ENCODE peak calls at places on chromosome 1, in six cellular contexts. One of them, this sample, is unnamed.

GRCh38 chr1:160030657-160031367 is 978 bp downstream of the PIGM start:
- DNase-seq in tibial artery: no peak
- DNase-seq in aorta: no peak
- DNase-seq in adrenal gland: peak; percentile 31
- DNase-seq in K562: peak; percentile 43
- DNase-seq in psoas muscle: no peak
- DNase-seq in this sample: no peak

GRCh38 chr1:234971586-234972297 is 156.9 kb downstream of the TOMM20 start:
- DNase-seq in tibial artery: no peak
- DNase-seq in aorta: no peak
- DNase-seq in adrenal gland: no peak
- DNase-seq in K562: no peak
- DNase-seq in psoas muscle: no peak
- DNase-seq in this sample: no peak

GRCh38 chr1:201167625-201167991 is 13.3 kb upstream of the TMEM9 start:
- DNase-seq in tibial artery: no peak
- DNase-seq in aorta: no peak
- DNase-seq in adrenal gland: no peak
- DNase-seq in K562: no peak
- DNase-seq in psoas muscle: no peak
- DNase-seq in this sample: no peak

GRCh38 chr1:52328615-52329014 is 37.4 kb downstream of the CC2D1B start:
- DNase-seq in tibial artery: no peak
- DNase-seq in aorta: no peak
- DNase-seq in adrenal gland: no peak
- DNase-seq in K562: no peak
- DNase-seq in psoas muscle: no peak
- DNase-seq in this sample: no peak

GRCh38 chr1:54887665-54888071 is 673 bp upstream of the DHCR24 start:
- DNase-seq in tibial artery: no peak
- DNase-seq in aorta: peak; percentile 83
- DNase-seq in adrenal gland: peak; percentile 80
- DNase-seq in K562: no peak
- DNase-seq in psoas muscle: peak; percentile 79
- DNase-seq in this sample: peak; percentile 42

GRCh38 chr1:183417691-183418491 is at the start of gene NMNAT2:
- DNase-seq in tibial artery: no peak
- DNase-seq in aorta: no peak
- DNase-seq in adrenal gland: no peak
- DNase-seq in K562: no peak
- DNase-seq in psoas muscle: peak; percentile 50
- DNase-seq in this sample: peak; percentile 85

GRCh38 chr1:111196213-111196612 is 4.2 kb downstream of the DENND2D start:
- DNase-seq in tibial artery: no peak
- DNase-seq in aorta: no peak
- DNase-seq in adrenal gland: no peak
- DNase-seq in K562: no peak
- DNase-seq in psoas muscle: no peak
- DNase-seq in this sample: no peak

GRCh38 chr1:12441414-12442105 is 176.4 kb downstream of the DHRS3 start:
- DNase-seq in tibial artery: no peak
- DNase-seq in aorta: no peak
- DNase-seq in adrenal gland: no peak
- DNase-seq in K562: peak; percentile 67
- DNase-seq in psoas muscle: no peak
- DNase-seq in this sample: no peak

GRCh38 chr1:230303822-230304221 is 122.3 kb downstream of the PGBD5 start:
- DNase-seq in tibial artery: no peak
- DNase-seq in aorta: peak; percentile 22
- DNase-seq in adrenal gland: peak; percentile 74
- DNase-seq in K562: no peak
- DNase-seq in psoas muscle: no peak
- DNase-seq in this sample: no peak

GRCh38 chr1:223231011-223231572 is 88.0 kb upstream of the TLR5 start:
- DNase-seq in tibial artery: no peak
- DNase-seq in aorta: no peak
- DNase-seq in adrenal gland: no peak
- DNase-seq in K562: no peak
- DNase-seq in psoas muscle: no peak
- DNase-seq in this sample: no peak

GRCh38 chr1:12063141-12064072 is at the start of gene TNFRSF8:
- DNase-seq in tibial artery: no peak
- DNase-seq in aorta: no peak
- DNase-seq in adrenal gland: no peak
- DNase-seq in K562: peak; percentile 70
- DNase-seq in psoas muscle: no peak
- DNase-seq in this sample: no peak

GRCh38 chr1:107326823-107327445 is 186.1 kb downstream of the NTNG1 start:
- DNase-seq in tibial artery: no peak
- DNase-seq in aorta: no peak
- DNase-seq in adrenal gland: no peak
- DNase-seq in K562: no peak
- DNase-seq in psoas muscle: no peak
- DNase-seq in this sample: no peak

GRCh38 chr1:99546432-99547416 is 99.2 kb upstream of the PALMD start:
- DNase-seq in tibial artery: no peak
- DNase-seq in aorta: no peak
- DNase-seq in adrenal gland: no peak
- DNase-seq in K562: no peak
- DNase-seq in psoas muscle: no peak
- DNase-seq in this sample: no peak

GRCh38 chr1:944341-945325 is 14.4 kb downstream of the NOC2L start:
- DNase-seq in tibial artery: no peak
- DNase-seq in aorta: no peak
- DNase-seq in adrenal gland: no peak
- DNase-seq in K562: no peak
- DNase-seq in psoas muscle: no peak
- DNase-seq in this sample: peak; percentile 49

GRCh38 chr1:197837911-197838310 is 62.6 kb upstream of the DENND1B start:
- DNase-seq in tibial artery: no peak
- DNase-seq in aorta: no peak
- DNase-seq in adrenal gland: no peak
- DNase-seq in K562: no peak
- DNase-seq in psoas muscle: no peak
- DNase-seq in this sample: no peak

GRCh38 chr1:234260578-234260977 is 112.7 kb upstream of the COA6 start:
- DNase-seq in tibial artery: no peak
- DNase-seq in aorta: no peak
- DNase-seq in adrenal gland: no peak
- DNase-seq in K562: no peak
- DNase-seq in psoas muscle: no peak
- DNase-seq in this sample: no peak

GRCh38 chr1:33385251-33385650 is 45.6 kb downstream of the PHC2 start:
- DNase-seq in tibial artery: no peak
- DNase-seq in aorta: no peak
- DNase-seq in adrenal gland: no peak
- DNase-seq in K562: no peak
- DNase-seq in psoas muscle: no peak
- DNase-seq in this sample: no peak
- H3K4me1 ChIP-seq in tibial artery: peaks cover 18% of the 10 kb centered on the region
- H3K4me1 ChIP-seq in aorta: peaks cover 2% of the 10 kb centered on the region
- H3K4me1 ChIP-seq in adrenal gland: peaks cover 73% of the 10 kb centered on the region
- H3K4me1 ChIP-seq in K562: no peaks in the 10 kb centered on the region
- H3K4me1 ChIP-seq in psoas muscle: peaks cover 43% of the 10 kb centered on the region
- H3K4me1 ChIP-seq in this sample: peaks cover 4% of the 10 kb centered on the region

GRCh38 chr1:154746620-154747299 is 123.3 kb downstream of the KCNN3 start:
- DNase-seq in tibial artery: no peak
- DNase-seq in aorta: peak; percentile 42
- DNase-seq in adrenal gland: no peak
- DNase-seq in K562: no peak
- DNase-seq in psoas muscle: no peak
- DNase-seq in this sample: no peak
- H3K27me3 ChIP-seq in tibial artery: peaks cover 76% of the 10 kb centered on the region
- H3K27me3 ChIP-seq in aorta: no peaks in the 10 kb centered on the region
- H3K27me3 ChIP-seq in adrenal gland: peaks cover 6% of the 10 kb centered on the region
- H3K27me3 ChIP-seq in K562: peaks cover 64% of the 10 kb centered on the region
- H3K27me3 ChIP-seq in psoas muscle: no peaks in the 10 kb centered on the region
- H3K27me3 ChIP-seq in this sample: no peaks in the 10 kb centered on the region

GRCh38 chr1:9630331-9631081 is 21.0 kb upstream of the PIK3CD start:
- DNase-seq in tibial artery: no peak
- DNase-seq in aorta: no peak
- DNase-seq in adrenal gland: no peak
- DNase-seq in K562: no peak
- DNase-seq in psoas muscle: no peak
- DNase-seq in this sample: no peak
- H3K4me1 ChIP-seq in tibial artery: no peaks in the 10 kb centered on the region
- H3K4me1 ChIP-seq in aorta: no peaks in the 10 kb centered on the region
- H3K4me1 ChIP-seq in adrenal gland: no peaks in the 10 kb centered on the region
- H3K4me1 ChIP-seq in K562: peaks cover 38% of the 10 kb centered on the region
- H3K4me1 ChIP-seq in psoas muscle: no peaks in the 10 kb centered on the region
- H3K4me1 ChIP-seq in this sample: peaks cover 3% of the 10 kb centered on the region

GRCh38 chr1:213617133-213617532 is 370.6 kb upstream of the PROX1 start:
- DNase-seq in tibial artery: no peak
- DNase-seq in aorta: no peak
- DNase-seq in adrenal gland: no peak
- DNase-seq in K562: no peak
- DNase-seq in psoas muscle: no peak
- DNase-seq in this sample: no peak
- H3K27me3 ChIP-seq in tibial artery: peaks cover 2% of the 10 kb centered on the region
- H3K27me3 ChIP-seq in aorta: no peaks in the 10 kb centered on the region
- H3K27me3 ChIP-seq in adrenal gland: no peaks in the 10 kb centered on the region
- H3K27me3 ChIP-seq in K562: peaks cover 4% of the 10 kb centered on the region
- H3K27me3 ChIP-seq in psoas muscle: no peaks in the 10 kb centered on the region
- H3K27me3 ChIP-seq in this sample: no peaks in the 10 kb centered on the region

This sample was measured in testis.